ENCODE peak calls at places on chromosomes 6 and 20, in seven cellular contexts. R is ACHN, I is left cardiac atrium, T is COLO829, O is GM23338, H is amniotic stem cell, M is T follicular helper cell. F is an unnamed sample.
A peak's percentile ranks its signal among the peaks of the same experiment; 100 is the strongest.

GRCh38 chr20:35791823-35792222 is 20.0 kb downstream of the PHF20 start:
- DNase-seq in T (no peak), M (no peak), R (no peak), H (peak; percentile 77), O (no peak), I (no peak), F (peak; percentile 76)

GRCh38 chr6:53300656-53301551 is 47.8 kb downstream of the ELOVL5 start:
- DNase-seq in M (no peak), O (no peak), H (no peak), T (no peak), I (peak; percentile 47), R (no peak), F (no peak)

GRCh38 chr20:62860391-62860923 is 1.2 kb downstream of the TCFL5 start:
- DNase-seq in I (peak; percentile 29), H (peak; percentile 16), O (peak; percentile 32), T (no peak), M (no peak), R (no peak), F (peak; percentile 78)

GRCh38 chr6:77457720-77458349 is 5.5 kb downstream of the HTR1B start:
- DNase-seq in H (peak; percentile 83), O (peak; percentile 95), R (peak; percentile 70), T (peak; percentile 53), M (no peak), I (peak; percentile 69), F (no peak)

GRCh38 chr20:54633374-54633773 is 158.0 kb downstream of the DOK5 start:
- DNase-seq in I (no peak), M (no peak), O (no peak), T (no peak), H (no peak), R (no peak), F (no peak)

GRCh38 chr20:45470939-45471338 is 1.4 kb downstream of the WFDC2 start:
- DNase-seq in M (no peak), R (peak; percentile 17), I (no peak), O (peak; percentile 44), H (no peak), T (no peak), F (no peak)

GRCh38 chr20:5078399-5078958 is 41.3 kb downstream of the PCNA start:
- DNase-seq in O (no peak), M (peak; percentile 37), H (no peak), R (peak; percentile 77), T (peak; percentile 45), I (peak; percentile 64), F (peak; percentile 86)

GRCh38 chr20:52081066-52081465 is 110.5 kb downstream of the ZFP64 start:
- DNase-seq in H (no peak), T (no peak), O (no peak), I (no peak), R (no peak), M (no peak), F (no peak)

GRCh38 chr6:26043389-26044139 is 43.7 kb upstream of the HFE start:
- DNase-seq in T (peak; percentile 99), I (peak; percentile 53), M (peak; percentile 64), R (no peak), O (peak; percentile 57), H (peak; percentile 95), F (peak; percentile 87)

GRCh38 chr6:154868143-154868594 is 126.9 kb upstream of the TIAM2 start:
- DNase-seq in M (no peak), I (no peak), H (peak; percentile 40), O (peak; percentile 85), T (peak; percentile 43), R (peak; percentile 54), F (no peak)

GRCh38 chr6:99613398-99613704 is 6.7 kb downstream of the PRDM13 start:
- DNase-seq in H (no peak), R (peak; percentile 13), O (peak; percentile 81), M (no peak), I (no peak), T (no peak), F (no peak)

GRCh38 chr6:21666788-21667681 is 73.5 kb downstream of the SOX4 start:
- DNase-seq in R (peak; percentile 5), I (peak; percentile 22), T (no peak), H (no peak), O (peak; percentile 83), M (no peak), F (no peak)

GRCh38 chr6:111722220-111722731 is 116.6 kb upstream of the TRAF3IP2 start:
- DNase-seq in M (no peak), I (no peak), O (no peak), H (peak; percentile 15), T (no peak), R (no peak), F (no peak)

GRCh38 chr6:139686308-139686707 is 311.9 kb upstream of the CITED2 start:
- DNase-seq in H (no peak), T (no peak), I (no peak), O (no peak), R (no peak), M (no peak), F (no peak)

GRCh38 chr6:37433657-37434271 is 743 bp downstream of the CMTR1 start:
- DNase-seq in I (no peak), O (peak; percentile 10), M (no peak), T (peak; percentile 18), H (no peak), R (peak; percentile 6), F (no peak)

GRCh38 chr6:29813809-29814208 is 13.8 kb upstream of the HLA-G start:
- DNase-seq in H (no peak), T (no peak), R (peak; percentile 31), O (no peak), I (no peak), M (no peak), F (peak; percentile 65)

GRCh38 chr20:62523473-62524203 is 47.8 kb upstream of the GATA5 start:
- DNase-seq in M (peak; percentile 9), R (no peak), T (peak; percentile 31), O (peak; percentile 69), I (no peak), H (no peak), F (no peak)

F was measured in posterior vena cava.